ENCODE peak calls at places on chromosomes 11 and 22, in eight cellular contexts. One of them, this sample, is unnamed.

GRCh38 chr11:47487421-47487820 is 38.5 kb upstream of the RAPSN start:
- ATAC-seq in left lung: no peak
- ATAC-seq in CD4-positive, alpha-beta T cell: no peak
- ATAC-seq in pancreas: no peak
- ATAC-seq in left ventricle myocardium superior: no peak
- ATAC-seq in effector memory CD8-positive, alpha-beta T cell: no peak
- ATAC-seq in Right ventricle myocardium inferior: no peak
- ATAC-seq in psoas muscle: no peak
- ATAC-seq in this sample: no peak

GRCh38 chr11:26287067-26287518 is 44.8 kb upstream of the ANO3 start:
- ATAC-seq in left lung: no peak
- ATAC-seq in CD4-positive, alpha-beta T cell: no peak
- ATAC-seq in pancreas: no peak
- ATAC-seq in left ventricle myocardium superior: no peak
- ATAC-seq in effector memory CD8-positive, alpha-beta T cell: no peak
- ATAC-seq in Right ventricle myocardium inferior: no peak
- ATAC-seq in psoas muscle: no peak
- ATAC-seq in this sample: no peak

GRCh38 chr22:26556904-26557303 is 33.0 kb downstream of the TPST2 start:
- ATAC-seq in left lung: no peak
- ATAC-seq in CD4-positive, alpha-beta T cell: no peak
- ATAC-seq in pancreas: peak
- ATAC-seq in left ventricle myocardium superior: peak
- ATAC-seq in effector memory CD8-positive, alpha-beta T cell: no peak
- ATAC-seq in Right ventricle myocardium inferior: peak
- ATAC-seq in psoas muscle: peak
- ATAC-seq in this sample: no peak

GRCh38 chr22:46537221-46537945 is at the start of gene CELSR1:
- ATAC-seq in left lung: peak
- ATAC-seq in CD4-positive, alpha-beta T cell: no peak
- ATAC-seq in pancreas: peak
- ATAC-seq in left ventricle myocardium superior: peak
- ATAC-seq in effector memory CD8-positive, alpha-beta T cell: peak
- ATAC-seq in Right ventricle myocardium inferior: peak
- ATAC-seq in psoas muscle: no peak
- ATAC-seq in this sample: peak

GRCh38 chr11:134736251-134737072 is 324.4 kb upstream of the B3GAT1 start:
- ATAC-seq in left lung: no peak
- ATAC-seq in CD4-positive, alpha-beta T cell: no peak
- ATAC-seq in pancreas: no peak
- ATAC-seq in left ventricle myocardium superior: no peak
- ATAC-seq in effector memory CD8-positive, alpha-beta T cell: no peak
- ATAC-seq in Right ventricle myocardium inferior: no peak
- ATAC-seq in psoas muscle: no peak
- ATAC-seq in this sample: no peak

GRCh38 chr11:35363246-35364100 is 55.9 kb downstream of the SLC1A2 start:
- ATAC-seq in left lung: peak
- ATAC-seq in CD4-positive, alpha-beta T cell: no peak
- ATAC-seq in pancreas: peak
- ATAC-seq in left ventricle myocardium superior: peak
- ATAC-seq in effector memory CD8-positive, alpha-beta T cell: no peak
- ATAC-seq in Right ventricle myocardium inferior: peak
- ATAC-seq in psoas muscle: peak
- ATAC-seq in this sample: peak

GRCh38 chr22:33188316-33188715 is 130.1 kb upstream of the SYN3 start:
- ATAC-seq in left lung: no peak
- ATAC-seq in CD4-positive, alpha-beta T cell: no peak
- ATAC-seq in pancreas: no peak
- ATAC-seq in left ventricle myocardium superior: no peak
- ATAC-seq in effector memory CD8-positive, alpha-beta T cell: no peak
- ATAC-seq in Right ventricle myocardium inferior: no peak
- ATAC-seq in psoas muscle: no peak
- ATAC-seq in this sample: no peak

GRCh38 chr11:128503231-128503991 is 83.9 kb downstream of the ETS1 start:
- ATAC-seq in left lung: no peak
- ATAC-seq in CD4-positive, alpha-beta T cell: peak
- ATAC-seq in pancreas: no peak
- ATAC-seq in left ventricle myocardium superior: no peak
- ATAC-seq in effector memory CD8-positive, alpha-beta T cell: peak
- ATAC-seq in Right ventricle myocardium inferior: no peak
- ATAC-seq in psoas muscle: no peak
- ATAC-seq in this sample: no peak

GRCh38 chr11:86978756-86979608 is 23.8 kb upstream of the FZD4 start:
- ATAC-seq in left lung: peak
- ATAC-seq in CD4-positive, alpha-beta T cell: peak
- ATAC-seq in pancreas: peak
- ATAC-seq in left ventricle myocardium superior: peak
- ATAC-seq in effector memory CD8-positive, alpha-beta T cell: peak
- ATAC-seq in Right ventricle myocardium inferior: peak
- ATAC-seq in psoas muscle: no peak
- ATAC-seq in this sample: no peak

GRCh38 chr11:30210357-30210756 is 20.5 kb upstream of the FSHB start:
- ATAC-seq in left lung: no peak
- ATAC-seq in CD4-positive, alpha-beta T cell: no peak
- ATAC-seq in pancreas: no peak
- ATAC-seq in left ventricle myocardium superior: no peak
- ATAC-seq in effector memory CD8-positive, alpha-beta T cell: no peak
- ATAC-seq in Right ventricle myocardium inferior: no peak
- ATAC-seq in psoas muscle: no peak
- ATAC-seq in this sample: no peak

GRCh38 chr11:117020287-117020686 is 77.9 kb downstream of the SIK3 start:
- ATAC-seq in left lung: no peak
- ATAC-seq in CD4-positive, alpha-beta T cell: peak
- ATAC-seq in pancreas: peak
- ATAC-seq in left ventricle myocardium superior: no peak
- ATAC-seq in effector memory CD8-positive, alpha-beta T cell: peak
- ATAC-seq in Right ventricle myocardium inferior: no peak
- ATAC-seq in psoas muscle: no peak
- ATAC-seq in this sample: no peak

GRCh38 chr11:111301004-111301839 is 2.9 kb downstream of the POU2AF3 start:
- ATAC-seq in left lung: no peak
- ATAC-seq in CD4-positive, alpha-beta T cell: no peak
- ATAC-seq in pancreas: no peak
- ATAC-seq in left ventricle myocardium superior: no peak
- ATAC-seq in effector memory CD8-positive, alpha-beta T cell: no peak
- ATAC-seq in Right ventricle myocardium inferior: no peak
- ATAC-seq in psoas muscle: no peak
- ATAC-seq in this sample: no peak

GRCh38 chr11:124638500-124638899 is 15.8 kb downstream of the TBRG1 start:
- ATAC-seq in left lung: no peak
- ATAC-seq in CD4-positive, alpha-beta T cell: no peak
- ATAC-seq in pancreas: no peak
- ATAC-seq in left ventricle myocardium superior: no peak
- ATAC-seq in effector memory CD8-positive, alpha-beta T cell: no peak
- ATAC-seq in Right ventricle myocardium inferior: no peak
- ATAC-seq in psoas muscle: no peak
- ATAC-seq in this sample: no peak

GRCh38 chr11:8250981-8251620 is 12.6 kb downstream of the LMO1 start:
- ATAC-seq in left lung: no peak
- ATAC-seq in CD4-positive, alpha-beta T cell: no peak
- ATAC-seq in pancreas: no peak
- ATAC-seq in left ventricle myocardium superior: no peak
- ATAC-seq in effector memory CD8-positive, alpha-beta T cell: no peak
- ATAC-seq in Right ventricle myocardium inferior: no peak
- ATAC-seq in psoas muscle: no peak
- ATAC-seq in this sample: no peak

GRCh38 chr11:18282626-18283025 is 16.6 kb downstream of the SAA1 start:
- ATAC-seq in left lung: no peak
- ATAC-seq in CD4-positive, alpha-beta T cell: no peak
- ATAC-seq in pancreas: no peak
- ATAC-seq in left ventricle myocardium superior: no peak
- ATAC-seq in effector memory CD8-positive, alpha-beta T cell: no peak
- ATAC-seq in Right ventricle myocardium inferior: no peak
- ATAC-seq in psoas muscle: no peak
- ATAC-seq in this sample: no peak

GRCh38 chr11:93524173-93524536 is 19.0 kb downstream of the SMCO4 start:
- ATAC-seq in left lung: no peak
- ATAC-seq in CD4-positive, alpha-beta T cell: no peak
- ATAC-seq in pancreas: no peak
- ATAC-seq in left ventricle myocardium superior: no peak
- ATAC-seq in effector memory CD8-positive, alpha-beta T cell: no peak
- ATAC-seq in Right ventricle myocardium inferior: no peak
- ATAC-seq in psoas muscle: no peak
- ATAC-seq in this sample: no peak

GRCh38 chr11:8747173-8747572 is 64.6 kb downstream of the RPL27A start:
- ATAC-seq in left lung: no peak
- ATAC-seq in CD4-positive, alpha-beta T cell: no peak
- ATAC-seq in pancreas: no peak
- ATAC-seq in left ventricle myocardium superior: no peak
- ATAC-seq in effector memory CD8-positive, alpha-beta T cell: no peak
- ATAC-seq in Right ventricle myocardium inferior: no peak
- ATAC-seq in psoas muscle: no peak
- ATAC-seq in this sample: no peak

GRCh38 chr22:43404673-43405385 is 7.0 kb upstream of the MPPED1 start:
- ATAC-seq in left lung: no peak
- ATAC-seq in CD4-positive, alpha-beta T cell: no peak
- ATAC-seq in pancreas: no peak
- ATAC-seq in left ventricle myocardium superior: no peak
- ATAC-seq in effector memory CD8-positive, alpha-beta T cell: no peak
- ATAC-seq in Right ventricle myocardium inferior: no peak
- ATAC-seq in psoas muscle: no peak
- ATAC-seq in this sample: no peak

GRCh38 chr11:79418241-79418640 is 22.6 kb downstream of the TENM4 start:
- ATAC-seq in left lung: no peak
- ATAC-seq in CD4-positive, alpha-beta T cell: no peak
- ATAC-seq in pancreas: no peak
- ATAC-seq in left ventricle myocardium superior: no peak
- ATAC-seq in effector memory CD8-positive, alpha-beta T cell: no peak
- ATAC-seq in Right ventricle myocardium inferior: no peak
- ATAC-seq in psoas muscle: no peak
- ATAC-seq in this sample: no peak

GRCh38 chr11:65965986-65966762 is 4.6 kb downstream of the SART1 start:
- ATAC-seq in left lung: no peak
- ATAC-seq in CD4-positive, alpha-beta T cell: no peak
- ATAC-seq in pancreas: no peak
- ATAC-seq in left ventricle myocardium superior: no peak
- ATAC-seq in effector memory CD8-positive, alpha-beta T cell: no peak
- ATAC-seq in Right ventricle myocardium inferior: no peak
- ATAC-seq in psoas muscle: no peak
- ATAC-seq in this sample: no peak

GRCh38 chr11:103648670-103649400 is 387.6 kb upstream of the DDI1 start:
- ATAC-seq in left lung: no peak
- ATAC-seq in CD4-positive, alpha-beta T cell: no peak
- ATAC-seq in pancreas: no peak
- ATAC-seq in left ventricle myocardium superior: no peak
- ATAC-seq in effector memory CD8-positive, alpha-beta T cell: no peak
- ATAC-seq in Right ventricle myocardium inferior: no peak
- ATAC-seq in psoas muscle: no peak
- ATAC-seq in this sample: no peak

GRCh38 chr11:76445122-76446084 is 585 bp downstream of the EMSY start:
- ATAC-seq in left lung: peak
- ATAC-seq in CD4-positive, alpha-beta T cell: peak
- ATAC-seq in pancreas: peak
- ATAC-seq in left ventricle myocardium superior: peak
- ATAC-seq in effector memory CD8-positive, alpha-beta T cell: peak
- ATAC-seq in Right ventricle myocardium inferior: peak
- ATAC-seq in psoas muscle: peak
- ATAC-seq in this sample: peak

GRCh38 chr11:3073029-3073435 is 15.8 kb upstream of the CARS1 start:
- ATAC-seq in left lung: peak
- ATAC-seq in CD4-positive, alpha-beta T cell: no peak
- ATAC-seq in pancreas: no peak
- ATAC-seq in left ventricle myocardium superior: peak
- ATAC-seq in effector memory CD8-positive, alpha-beta T cell: no peak
- ATAC-seq in Right ventricle myocardium inferior: no peak
- ATAC-seq in psoas muscle: no peak
- ATAC-seq in this sample: peak

GRCh38 chr11:134273317-134273712 is 2.9 kb upstream of the GLB1L3 start:
- ATAC-seq in left lung: no peak
- ATAC-seq in CD4-positive, alpha-beta T cell: no peak
- ATAC-seq in pancreas: no peak
- ATAC-seq in left ventricle myocardium superior: no peak
- ATAC-seq in effector memory CD8-positive, alpha-beta T cell: no peak
- ATAC-seq in Right ventricle myocardium inferior: no peak
- ATAC-seq in psoas muscle: no peak
- ATAC-seq in this sample: no peak

GRCh38 chr11:45748801-45749200 is 56.1 kb upstream of the SLC35C1 start:
- ATAC-seq in left lung: no peak
- ATAC-seq in CD4-positive, alpha-beta T cell: no peak
- ATAC-seq in pancreas: no peak
- ATAC-seq in left ventricle myocardium superior: no peak
- ATAC-seq in effector memory CD8-positive, alpha-beta T cell: no peak
- ATAC-seq in Right ventricle myocardium inferior: no peak
- ATAC-seq in psoas muscle: no peak
- ATAC-seq in this sample: no peak

GRCh38 chr11:64057890-64058289 is 22.2 kb downstream of the FLRT1 start:
- ATAC-seq in left lung: no peak
- ATAC-seq in CD4-positive, alpha-beta T cell: no peak
- ATAC-seq in pancreas: no peak
- ATAC-seq in left ventricle myocardium superior: no peak
- ATAC-seq in effector memory CD8-positive, alpha-beta T cell: no peak
- ATAC-seq in Right ventricle myocardium inferior: no peak
- ATAC-seq in psoas muscle: no peak
- ATAC-seq in this sample: no peak

GRCh38 chr22:37862570-37863325 is 13.5 kb downstream of the EIF3L start:
- ATAC-seq in left lung: no peak
- ATAC-seq in CD4-positive, alpha-beta T cell: no peak
- ATAC-seq in pancreas: peak
- ATAC-seq in left ventricle myocardium superior: peak
- ATAC-seq in effector memory CD8-positive, alpha-beta T cell: no peak
- ATAC-seq in Right ventricle myocardium inferior: peak
- ATAC-seq in psoas muscle: no peak
- ATAC-seq in this sample: no peak

GRCh38 chr22:39522567-39523300 is 2.4 kb downstream of the ATF4 start:
- ATAC-seq in left lung: peak
- ATAC-seq in CD4-positive, alpha-beta T cell: no peak
- ATAC-seq in pancreas: no peak
- ATAC-seq in left ventricle myocardium superior: peak
- ATAC-seq in effector memory CD8-positive, alpha-beta T cell: no peak
- ATAC-seq in Right ventricle myocardium inferior: no peak
- ATAC-seq in psoas muscle: peak
- ATAC-seq in this sample: no peak

GRCh38 chr22:39628563-39629080 is 58.1 kb downstream of the CACNA1I start:
- ATAC-seq in left lung: no peak
- ATAC-seq in CD4-positive, alpha-beta T cell: no peak
- ATAC-seq in pancreas: no peak
- ATAC-seq in left ventricle myocardium superior: no peak
- ATAC-seq in effector memory CD8-positive, alpha-beta T cell: no peak
- ATAC-seq in Right ventricle myocardium inferior: no peak
- ATAC-seq in psoas muscle: no peak
- ATAC-seq in this sample: no peak

GRCh38 chr11:87280143-87280542 is 242.4 kb downstream of the TMEM135 start:
- ATAC-seq in left lung: peak
- ATAC-seq in CD4-positive, alpha-beta T cell: no peak
- ATAC-seq in pancreas: no peak
- ATAC-seq in left ventricle myocardium superior: no peak
- ATAC-seq in effector memory CD8-positive, alpha-beta T cell: no peak
- ATAC-seq in Right ventricle myocardium inferior: no peak
- ATAC-seq in psoas muscle: no peak
- ATAC-seq in this sample: no peak

This sample was measured in gastroesophageal sphincter.